ENCODE peak calls at places on chromosomes 7 and 10, in eight cellular contexts. A is choroid plexus epithelial cell; N is ELR; Q is activated CD8-positive, alpha-beta memory T cell treated with anti-CD3 and anti-CD28 coated beads for 1 hour; P is HEK293T; J is hepatic stellate cell; L is smooth muscle cell of the brain vasculature; G is RCC 7860. T is an unnamed sample.

GRCh38 chr7:140564643-140565042 is 76.0 kb downstream of the DENND2A start:
- DNase-seq in A (no peak), N (peak; percentile 24), Q (no peak), P (no peak), J (no peak), L (no peak), G (peak; percentile 85), T (no peak)

GRCh38 chr7:6375346-6376101 is 72.2 kb downstream of the DAGLB start:
- DNase-seq in A (peak; percentile 63), N (peak; percentile 58), Q (no peak), P (no peak), J (no peak), L (no peak), G (no peak), T (no peak)

GRCh38 chr7:140200102-140200989 is 23.6 kb upstream of the KDM7A start:
- DNase-seq in A (peak; percentile 75), N (peak; percentile 43), Q (no peak), P (peak; percentile 86), J (peak; percentile 29), L (no peak), G (no peak), T (no peak)

GRCh38 chr10:71745659-71746250 is 26.2 kb upstream of the C10orf105 start:
- DNase-seq in A (no peak), N (no peak), Q (no peak), P (no peak), J (no peak), L (no peak), G (no peak), T (no peak)

GRCh38 chr10:106450966-106451365 is 713.5 kb downstream of the SORCS1 start:
- DNase-seq in A (peak; percentile 59), N (peak; percentile 47), Q (no peak), P (no peak), J (no peak), L (no peak), G (no peak), T (no peak)

GRCh38 chr7:69739906-69740545 is 141.8 kb downstream of the AUTS2 start:
- DNase-seq in A (peak; percentile 37), N (no peak), Q (no peak), P (peak; percentile 17), J (no peak), L (no peak), G (no peak), T (peak; percentile 54)

GRCh38 chr7:897771-898376 is 21.5 kb downstream of the GET4 start:
- DNase-seq in A (no peak), N (no peak), Q (no peak), P (no peak), J (no peak), L (no peak), G (no peak), T (peak; percentile 62)

GRCh38 chr7:26659121-26659520 is 205.3 kb downstream of the SKAP2 start:
- DNase-seq in A (no peak), N (no peak), Q (no peak), P (no peak), J (no peak), L (no peak), G (no peak), T (no peak)

GRCh38 chr10:127826161-127826740 is 66.5 kb downstream of the CLRN3 start:
- DNase-seq in A (no peak), N (no peak), Q (no peak), P (no peak), J (no peak), L (no peak), G (no peak), T (no peak)

GRCh38 chr10:63578501-63578900 is 57.3 kb downstream of the REEP3 start:
- DNase-seq in A (no peak), N (no peak), Q (no peak), P (no peak), J (no peak), L (no peak), G (no peak), T (no peak)

GRCh38 chr7:57203161-57203791 is 71.0 kb upstream of the ZNF479 start:
- DNase-seq in A (no peak), N (no peak), Q (no peak), P (no peak), J (no peak), L (no peak), G (no peak), T (no peak)

GRCh38 chr10:53209941-53210611 is 437.5 kb upstream of the MBL2 start:
- DNase-seq in A (peak; percentile 37), N (peak; percentile 31), Q (no peak), P (peak; percentile 9), J (no peak), L (no peak), G (peak; percentile 46), T (peak; percentile 16)

GRCh38 chr7:159075563-159076238 is 69.0 kb downstream of the VIPR2 start:
- DNase-seq in A (no peak), N (no peak), Q (no peak), P (no peak), J (no peak), L (no peak), G (no peak), T (no peak)

GRCh38 chr7:5406957-5407930 is 16.4 kb downstream of the TNRC18 start:
- DNase-seq in A (peak; percentile 43), N (no peak), Q (no peak), P (no peak), J (no peak), L (no peak), G (no peak), T (no peak)

GRCh38 chr7:131654249-131654558 is 97.8 kb upstream of the PODXL start:
- DNase-seq in A (no peak), N (no peak), Q (no peak), P (no peak), J (no peak), L (no peak), G (no peak), T (no peak)

GRCh38 chr10:66215005-66215404 is 710.8 kb upstream of the LRRTM3 start:
- DNase-seq in A (peak; percentile 1), N (no peak), Q (no peak), P (peak; percentile 6), J (no peak), L (no peak), G (no peak), T (no peak)

GRCh38 chr7:45897042-45897690 is 8.9 kb downstream of the IGFBP1 start:
- DNase-seq in A (peak; percentile 88), N (peak; percentile 89), Q (no peak), P (no peak), J (no peak), L (no peak), G (peak; percentile 63), T (no peak)

GRCh38 chr7:155323001-155323638 is 25.4 kb downstream of the INSIG1 start:
- DNase-seq in A (no peak), N (no peak), Q (no peak), P (no peak), J (no peak), L (no peak), G (no peak), T (no peak)

GRCh38 chr10:67622506-67622905 is 73.5 kb downstream of the CTNNA3 start:
- DNase-seq in A (no peak), N (no peak), Q (no peak), P (no peak), J (no peak), L (no peak), G (no peak), T (no peak)

GRCh38 chr7:28674359-28674782 is 262.1 kb downstream of the CREB5 start:
- DNase-seq in A (peak; percentile 7), N (peak; percentile 54), Q (no peak), P (no peak), J (no peak), L (no peak), G (peak; percentile 77), T (no peak)

GRCh38 chr7:38129162-38129561 is 48.9 kb upstream of the STARD3NL start:
- DNase-seq in A (no peak), N (no peak), Q (no peak), P (no peak), J (no peak), L (no peak), G (no peak), T (no peak)

GRCh38 chr10:10010397-10010796 is 1007.3 kb upstream of the CELF2 start:
- DNase-seq in A (no peak), N (no peak), Q (no peak), P (no peak), J (no peak), L (no peak), G (no peak), T (no peak)

GRCh38 chr10:73717564-73717963 is 19.7 kb upstream of the AGAP5 start:
- DNase-seq in A (no peak), N (no peak), Q (no peak), P (no peak), J (no peak), L (no peak), G (no peak), T (no peak)

GRCh38 chr10:283916-284356 is 148.7 kb downstream of the ZMYND11 start:
- DNase-seq in A (no peak), N (no peak), Q (no peak), P (no peak), J (no peak), L (no peak), G (no peak), T (no peak)

GRCh38 chr7:2687338-2687869 is 598 bp upstream of the AMZ1 start:
- DNase-seq in A (no peak), N (peak; percentile 89), Q (no peak), P (no peak), J (peak; percentile 90), L (no peak), G (peak; percentile 95), T (no peak)

GRCh38 chr7:148121426-148121825 is 469.1 kb upstream of the C7orf33 start:
- DNase-seq in A (no peak), N (no peak), Q (no peak), P (no peak), J (no peak), L (no peak), G (peak; percentile 41), T (no peak)

GRCh38 chr7:44273681-44274622 is 51.4 kb downstream of the CAMK2B start:
- DNase-seq in A (no peak), N (no peak), Q (no peak), P (no peak), J (no peak), L (no peak), G (no peak), T (no peak)

GRCh38 chr7:34133983-34134782 is 228.8 kb downstream of the BMPER start:
- DNase-seq in A (peak; percentile 89), N (peak; percentile 81), Q (no peak), P (peak; percentile 75), J (peak; percentile 62), L (peak; percentile 50), G (peak; percentile 47), T (peak; percentile 87)

GRCh38 chr7:28297821-28298439 is 114.4 kb upstream of the CREB5 start:
- DNase-seq in A (no peak), N (no peak), Q (no peak), P (no peak), J (no peak), L (no peak), G (no peak), T (no peak)

GRCh38 chr10:117159390-117159789 is 21.3 kb upstream of the VAX1 start:
- DNase-seq in A (no peak), N (no peak), Q (no peak), P (no peak), J (no peak), L (no peak), G (no peak), T (no peak)

GRCh38 chr10:26290236-26290635 is 73.7 kb downstream of the GAD2 start:
- DNase-seq in A (no peak), N (no peak), Q (no peak), P (no peak), J (no peak), L (no peak), G (no peak), T (no peak)

GRCh38 chr10:21572578-21572977 is 38.5 kb downstream of the MLLT10 start:
- DNase-seq in A (peak; percentile 77), N (peak; percentile 43), Q (no peak), P (no peak), J (no peak), L (peak; percentile 20), G (no peak), T (no peak)

GRCh38 chr10:121411006-121411405 is 187.2 kb downstream of the FGFR2 start:
- DNase-seq in A (no peak), N (no peak), Q (no peak), P (no peak), J (no peak), L (no peak), G (no peak), T (no peak)

GRCh38 chr7:77903597-77903996 is 105.0 kb downstream of the PHTF2 start:
- DNase-seq in A (peak; percentile 36), N (peak; percentile 30), Q (no peak), P (peak; percentile 21), J (no peak), L (no peak), G (no peak), T (no peak)

T was measured in cerebellar cortex.